ENCODE peak calls at places on chromosomes 16 and 17, in eight cellular contexts. One of them, this sample, is unnamed.

GRCh38 chr17:8062435-8062806 is 23.6 kb downstream of the ALOX15B start:
- DNase-seq in amygdala: no peak
- DNase-seq in NCI-H1417: no peak
- DNase-seq in left colon: no peak
- DNase-seq in hypothalamus: no peak
- DNase-seq in stimulated activated CD4-positive, alpha-beta T cell treated with anti-CD3 and anti-CD28 coated beads, TNF-alpha, amount 100 ng/mL, for 1 hour: no peak
- DNase-seq in T-cell: no peak
- DNase-seq in psoas muscle: no peak
- DNase-seq in this sample: no peak

GRCh38 chr17:66966529-66967418 is 2.3 kb downstream of the CACNG4 start:
- DNase-seq in amygdala: no peak
- DNase-seq in NCI-H1417: peak
- DNase-seq in left colon: no peak
- DNase-seq in hypothalamus: no peak
- DNase-seq in stimulated activated CD4-positive, alpha-beta T cell treated with anti-CD3 and anti-CD28 coated beads, TNF-alpha, amount 100 ng/mL, for 1 hour: no peak
- DNase-seq in T-cell: no peak
- DNase-seq in psoas muscle: no peak
- DNase-seq in this sample: no peak

GRCh38 chr17:79216826-79217225 is 142.2 kb downstream of the ENGASE start:
- DNase-seq in amygdala: no peak
- DNase-seq in NCI-H1417: no peak
- DNase-seq in left colon: no peak
- DNase-seq in hypothalamus: no peak
- DNase-seq in stimulated activated CD4-positive, alpha-beta T cell treated with anti-CD3 and anti-CD28 coated beads, TNF-alpha, amount 100 ng/mL, for 1 hour: no peak
- DNase-seq in T-cell: no peak
- DNase-seq in psoas muscle: no peak
- DNase-seq in this sample: no peak

GRCh38 chr17:38885044-38885727 is 15.3 kb downstream of the LASP1 start:
- DNase-seq in amygdala: no peak
- DNase-seq in NCI-H1417: no peak
- DNase-seq in left colon: peak
- DNase-seq in hypothalamus: no peak
- DNase-seq in stimulated activated CD4-positive, alpha-beta T cell treated with anti-CD3 and anti-CD28 coated beads, TNF-alpha, amount 100 ng/mL, for 1 hour: no peak
- DNase-seq in T-cell: no peak
- DNase-seq in psoas muscle: no peak
- DNase-seq in this sample: no peak

GRCh38 chr17:7897773-7898172 is 9.2 kb downstream of the CHD3 start:
- DNase-seq in amygdala: no peak
- DNase-seq in NCI-H1417: peak
- DNase-seq in left colon: no peak
- DNase-seq in hypothalamus: no peak
- DNase-seq in stimulated activated CD4-positive, alpha-beta T cell treated with anti-CD3 and anti-CD28 coated beads, TNF-alpha, amount 100 ng/mL, for 1 hour: no peak
- DNase-seq in T-cell: no peak
- DNase-seq in psoas muscle: no peak
- DNase-seq in this sample: peak

GRCh38 chr17:78185981-78186688 is 717 bp downstream of the TK1 start:
- DNase-seq in amygdala: no peak
- DNase-seq in NCI-H1417: peak
- DNase-seq in left colon: peak
- DNase-seq in hypothalamus: no peak
- DNase-seq in stimulated activated CD4-positive, alpha-beta T cell treated with anti-CD3 and anti-CD28 coated beads, TNF-alpha, amount 100 ng/mL, for 1 hour: no peak
- DNase-seq in T-cell: no peak
- DNase-seq in psoas muscle: no peak
- DNase-seq in this sample: peak

GRCh38 chr16:24883714-24884151 is 38.0 kb downstream of the SLC5A11 start:
- DNase-seq in amygdala: no peak
- DNase-seq in NCI-H1417: no peak
- DNase-seq in left colon: no peak
- DNase-seq in hypothalamus: no peak
- DNase-seq in stimulated activated CD4-positive, alpha-beta T cell treated with anti-CD3 and anti-CD28 coated beads, TNF-alpha, amount 100 ng/mL, for 1 hour: no peak
- DNase-seq in T-cell: no peak
- DNase-seq in psoas muscle: no peak
- DNase-seq in this sample: no peak

GRCh38 chr17:850086-850827 is 68.1 kb downstream of the MRM3 start:
- DNase-seq in amygdala: no peak
- DNase-seq in NCI-H1417: no peak
- DNase-seq in left colon: no peak
- DNase-seq in hypothalamus: no peak
- DNase-seq in stimulated activated CD4-positive, alpha-beta T cell treated with anti-CD3 and anti-CD28 coated beads, TNF-alpha, amount 100 ng/mL, for 1 hour: no peak
- DNase-seq in T-cell: no peak
- DNase-seq in psoas muscle: no peak
- DNase-seq in this sample: no peak

GRCh38 chr17:59038734-59039133 is 67.9 kb downstream of the TRIM37 start:
- DNase-seq in amygdala: no peak
- DNase-seq in NCI-H1417: no peak
- DNase-seq in left colon: no peak
- DNase-seq in hypothalamus: no peak
- DNase-seq in stimulated activated CD4-positive, alpha-beta T cell treated with anti-CD3 and anti-CD28 coated beads, TNF-alpha, amount 100 ng/mL, for 1 hour: no peak
- DNase-seq in T-cell: no peak
- DNase-seq in psoas muscle: no peak
- DNase-seq in this sample: no peak

GRCh38 chr16:58507195-58507962 is 7.4 kb downstream of the NDRG4 start:
- DNase-seq in amygdala: no peak
- DNase-seq in NCI-H1417: no peak
- DNase-seq in left colon: no peak
- DNase-seq in hypothalamus: no peak
- DNase-seq in stimulated activated CD4-positive, alpha-beta T cell treated with anti-CD3 and anti-CD28 coated beads, TNF-alpha, amount 100 ng/mL, for 1 hour: no peak
- DNase-seq in T-cell: no peak
- DNase-seq in psoas muscle: no peak
- DNase-seq in this sample: no peak

GRCh38 chr17:49333806-49334205 is 28.2 kb downstream of the ZNF652 start:
- DNase-seq in amygdala: no peak
- DNase-seq in NCI-H1417: no peak
- DNase-seq in left colon: no peak
- DNase-seq in hypothalamus: no peak
- DNase-seq in stimulated activated CD4-positive, alpha-beta T cell treated with anti-CD3 and anti-CD28 coated beads, TNF-alpha, amount 100 ng/mL, for 1 hour: no peak
- DNase-seq in T-cell: no peak
- DNase-seq in psoas muscle: no peak
- DNase-seq in this sample: no peak

This sample was measured in kidney tubule cell.